ENCODE peak calls at places on chromosome 6, in ten cellular contexts. A is coronary artery, U is thoracic aorta, O is kidney, I is heart right ventricle, G is heart left ventricle, V is Panc1, D is adrenal gland, K is SK-N-SH, P is uterus. B is an unnamed sample.

GRCh38 chr6:84667252-84668213 is 96.9 kb downstream of the TBX18 start:
- DNase-seq in A (no peak), U (no peak), O (no peak), I (no peak), G (no peak), V (no peak), D (no peak), K (no peak), P (no peak), B (no peak)

GRCh38 chr6:109292420-109292819 is 89.8 kb downstream of the CD164 start:
- DNase-seq in A (no peak), U (no peak), O (no peak), I (no peak), G (no peak), V (no peak), D (no peak), K (no peak), P (no peak), B (no peak)

GRCh38 chr6:148857817-148858390 is 111.1 kb downstream of the UST start:
- DNase-seq in A (no peak), U (no peak), O (no peak), I (no peak), G (no peak), V (no peak), D (no peak), K (no peak), P (no peak), B (no peak)

GRCh38 chr6:121499666-121500065 is 64.2 kb downstream of the GJA1 start:
- DNase-seq in A (no peak), U (no peak), O (no peak), I (no peak), G (no peak), V (no peak), D (no peak), K (no peak), P (no peak), B (no peak)

GRCh38 chr6:89281779-89282246 is 33.3 kb downstream of the GABRR2 start:
- DNase-seq in A (no peak), U (no peak), O (no peak), I (no peak), G (no peak), V (no peak), D (peak), K (peak), P (no peak), B (no peak)

GRCh38 chr6:81708306-81708705 is 44.2 kb downstream of the TENT5A start:
- DNase-seq in A (no peak), U (no peak), O (no peak), I (no peak), G (no peak), V (no peak), D (no peak), K (no peak), P (no peak), B (no peak)

GRCh38 chr6:149884215-149884614 is 13.7 kb downstream of the RAET1E start:
- DNase-seq in A (no peak), U (no peak), O (peak), I (no peak), G (no peak), V (no peak), D (peak), K (no peak), P (no peak), B (no peak)

GRCh38 chr6:19906161-19906560 is 69.0 kb downstream of the ID4 start:
- DNase-seq in A (no peak), U (no peak), O (no peak), I (no peak), G (no peak), V (no peak), D (no peak), K (no peak), P (no peak), B (no peak)

GRCh38 chr6:133774356-133774755 is 114.6 kb upstream of the TCF21 start:
- DNase-seq in A (no peak), U (no peak), O (no peak), I (no peak), G (no peak), V (no peak), D (no peak), K (no peak), P (no peak), B (no peak)

GRCh38 chr6:122788663-122789062 is 395 bp upstream of the SMPDL3A start:
- DNase-seq in A (no peak), U (no peak), O (no peak), I (no peak), G (no peak), V (no peak), D (no peak), K (no peak), P (no peak), B (no peak)

DNA sequence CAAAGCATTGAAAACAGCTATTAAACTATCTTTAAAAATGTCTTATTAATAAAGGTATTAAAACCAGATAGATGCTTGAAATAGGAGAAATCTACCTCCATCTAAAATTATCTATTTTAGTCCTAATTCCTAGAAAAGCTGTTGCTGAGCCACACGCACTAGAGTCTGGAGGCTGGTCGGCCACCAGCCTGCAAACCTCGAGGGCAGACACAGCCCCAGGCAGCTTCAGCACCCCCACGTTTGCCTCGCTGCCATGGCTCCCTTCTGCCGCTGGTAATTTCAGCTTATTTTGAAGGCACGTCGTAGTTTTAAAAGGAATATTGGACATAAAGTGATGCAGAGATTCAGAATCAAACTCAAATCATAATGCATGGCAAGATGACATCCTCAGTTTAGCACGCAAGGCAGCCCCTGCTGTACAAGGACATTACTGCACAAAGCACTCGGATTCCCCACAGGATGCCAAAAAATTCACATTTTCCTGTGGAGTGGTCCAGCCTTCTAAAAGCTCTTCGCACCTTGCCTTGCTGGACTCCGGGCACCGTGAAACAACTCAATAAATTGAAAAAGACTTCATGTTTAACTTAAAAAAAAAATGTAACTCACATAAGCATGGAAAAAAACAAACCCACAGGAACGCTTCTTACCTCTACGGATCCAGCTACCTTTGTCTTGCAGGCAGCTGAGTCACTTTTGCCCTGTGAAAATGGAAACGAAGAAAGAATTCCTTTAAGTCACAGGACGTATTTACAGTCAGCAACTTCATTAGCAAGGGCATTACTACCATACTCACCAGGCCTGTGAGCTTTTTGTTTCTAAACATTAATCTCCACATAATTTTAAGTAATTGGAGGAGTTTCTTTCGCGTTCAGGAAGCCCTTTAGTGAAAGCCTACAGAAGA is 143.4 kb upstream of the RPS6KA2 start:
- DNase-seq in A (no peak), U (no peak), O (no peak), I (no peak), G (no peak), V (no peak), D (no peak), K (peak), P (no peak), B (no peak)
- TF ChIP-seq CTCF in A (no peak), U (no peak), O (no peak), I (no peak), G (no peak), V (no peak), D (no peak), K (peak), P (no peak), B (no peak)

DNA sequence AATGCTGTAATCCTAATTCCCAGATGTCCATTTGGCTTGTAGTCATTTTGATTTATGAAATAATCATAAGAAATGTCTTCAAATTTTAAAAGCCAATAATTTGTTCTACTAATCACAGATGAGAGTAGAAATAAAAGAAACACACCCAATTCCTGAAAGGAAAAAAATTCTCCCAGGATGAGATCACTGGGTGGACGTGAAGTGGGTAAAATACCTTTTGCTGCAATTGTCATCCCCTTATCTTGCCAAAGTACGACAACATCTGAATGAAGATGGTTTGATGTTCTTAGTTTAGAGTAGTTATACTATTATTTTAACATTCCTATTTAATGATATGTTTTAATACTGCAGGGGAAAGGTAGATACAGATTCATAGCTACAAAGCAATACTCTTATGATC is 33.7 kb downstream of the MTHFD1L start:
- DNase-seq in A (no peak), U (no peak), O (no peak), I (no peak), G (no peak), V (no peak), D (no peak), K (no peak), P (no peak), B (no peak)
- H3K4me3 ChIP-seq in A (no peak), U (no peak), O (no peak), I (no peak), G (no peak), V (no peak), D (no peak), K (no peak), P (no peak), B (no peak)

DNA sequence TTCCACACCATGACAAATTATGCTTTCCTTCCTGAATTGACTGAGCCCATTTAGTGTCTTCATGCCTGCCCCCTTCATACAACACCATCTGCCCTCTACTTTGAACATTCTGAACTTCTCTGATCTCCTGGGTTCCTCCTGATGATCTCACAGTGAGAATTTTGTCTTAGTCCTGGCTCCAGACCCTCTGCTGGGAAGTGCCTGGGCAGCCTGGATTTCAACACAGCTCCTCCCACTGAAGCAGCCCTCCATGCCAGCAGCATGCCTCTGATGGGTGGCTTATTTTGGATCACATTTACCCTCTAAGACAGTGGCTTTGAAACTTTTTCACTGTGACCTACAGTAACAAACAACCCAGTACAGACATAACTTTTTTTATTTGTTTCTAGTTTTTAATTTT is 41.5 kb downstream of the DSE start:
- DNase-seq in A (no peak), U (no peak), O (no peak), I (no peak), G (no peak), V (no peak), D (no peak), K (no peak), P (no peak), B (no peak)
- H3K27ac ChIP-seq in A (no peak), U (no peak), O (no peak), I (no peak), G (peak), V (no peak), D (no peak), K (peak), P (no peak), B (no peak)

DNA sequence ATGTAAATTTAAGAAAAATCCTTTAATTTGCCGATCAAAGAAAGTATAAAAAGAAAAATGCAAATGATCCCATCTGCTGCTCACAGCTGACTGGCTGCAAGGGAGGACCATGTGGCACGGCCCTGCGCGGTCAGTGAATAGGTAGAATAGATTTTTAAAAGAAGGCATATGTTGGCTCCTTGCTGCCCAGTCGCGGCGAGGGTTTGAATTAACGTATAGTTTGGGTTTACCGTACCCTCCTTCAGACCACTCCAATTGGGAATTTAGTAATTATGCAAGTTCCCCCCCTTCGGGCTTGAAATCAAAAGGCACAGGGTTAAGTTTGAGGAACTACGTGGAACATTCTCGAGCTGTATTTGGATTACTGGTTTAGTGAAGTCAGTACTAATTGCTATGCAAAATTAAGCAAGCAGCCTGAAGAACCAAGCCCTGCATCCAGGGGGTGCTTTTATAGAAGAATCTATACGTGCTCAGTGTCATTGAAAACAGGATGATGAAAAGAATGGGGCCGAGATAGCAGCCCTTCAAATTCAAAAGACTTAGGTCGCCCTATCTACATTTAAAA is 1.1 kb upstream of the BEND3 start:
- DNase-seq in A (no peak), U (no peak), O (no peak), I (no peak), G (no peak), V (no peak), D (peak), K (peak), P (no peak), B (no peak)
- TF ChIP-seq CTCF in A (no peak), U (no peak), O (no peak), I (no peak), G (no peak), V (no peak), D (no peak), K (peak), P (no peak), B (no peak)

GRCh38 chr6:20998748-20999448 is 464.6 kb downstream of the CDKAL1 start:
- DNase-seq in A (no peak), U (no peak), O (no peak), I (no peak), G (no peak), V (no peak), D (no peak), K (no peak), P (no peak), B (no peak)
- H3K4me3 ChIP-seq in A (no peak), U (no peak), O (no peak), I (no peak), G (no peak), V (no peak), D (no peak), K (no peak), P (no peak), B (no peak)

GRCh38 chr6:26121141-26122004 is 34.1 kb downstream of the HFE start:
- DNase-seq in A (no peak), U (no peak), O (no peak), I (no peak), G (no peak), V (no peak), D (no peak), K (no peak), P (no peak), B (no peak)

GRCh38 chr6:26120807-26121140 is 33.5 kb downstream of the HFE start:
- DNase-seq in A (no peak), U (no peak), O (no peak), I (no peak), G (no peak), V (no peak), D (no peak), K (no peak), P (no peak), B (no peak)

GRCh38 chr6:26122793-26123674 is 35.8 kb downstream of the HFE start:
- DNase-seq in A (peak), U (peak), O (peak), I (peak), G (peak), V (peak), D (peak), K (peak), P (peak), B (peak)

GRCh38 chr6:26122402-26122792 is 35.2 kb downstream of the HFE start:
- DNase-seq in A (no peak), U (no peak), O (no peak), I (no peak), G (no peak), V (no peak), D (peak), K (no peak), P (no peak), B (no peak)

DNA sequence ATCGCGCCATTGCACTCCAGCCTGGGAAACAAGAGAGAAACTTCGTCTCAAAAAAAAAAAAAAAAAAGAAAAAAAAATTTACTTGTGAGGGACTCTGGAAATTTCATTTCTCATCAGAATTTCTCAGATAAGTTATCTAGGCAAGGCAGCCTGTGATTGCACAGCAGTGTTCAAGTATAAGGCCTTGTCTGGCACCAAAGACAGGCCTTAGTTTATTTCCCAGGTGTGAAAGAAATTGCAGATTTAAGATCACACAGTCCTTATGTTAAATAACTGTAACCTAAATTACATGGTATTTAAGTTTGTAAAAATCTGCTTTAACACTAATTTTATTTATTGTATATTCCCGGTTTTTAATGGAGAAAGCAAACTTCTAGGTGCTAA is 34.8 kb downstream of the HFE start:
- DNase-seq in A (no peak), U (no peak), O (no peak), I (no peak), G (no peak), V (no peak), D (no peak), K (no peak), P (no peak), B (no peak)
- H3K27ac ChIP-seq in A (peak), U (peak), O (peak), I (peak), G (peak), V (peak), D (peak), K (peak), P (peak), B (peak)

GRCh38 chr6:41201784-41202181 is 834 bp upstream of the TREML2 start:
- DNase-seq in A (no peak), U (no peak), O (no peak), I (no peak), G (no peak), V (no peak), D (no peak), K (no peak), P (no peak), B (no peak)

GRCh38 chr6:41200296-41200900 is 551 bp downstream of the TREML2 start:
- DNase-seq in A (no peak), U (no peak), O (no peak), I (no peak), G (no peak), V (no peak), D (peak), K (no peak), P (no peak), B (no peak)

GRCh38 chr6:41200901-41201783 is at the start of gene TREML2:
- DNase-seq in A (no peak), U (no peak), O (no peak), I (no peak), G (no peak), V (no peak), D (no peak), K (no peak), P (no peak), B (no peak)

GRCh38 chr6:41208439-41209106 is 7.6 kb upstream of the TREML2 start:
- DNase-seq in A (no peak), U (no peak), O (no peak), I (no peak), G (no peak), V (no peak), D (no peak), K (no peak), P (no peak), B (no peak)

DNA sequence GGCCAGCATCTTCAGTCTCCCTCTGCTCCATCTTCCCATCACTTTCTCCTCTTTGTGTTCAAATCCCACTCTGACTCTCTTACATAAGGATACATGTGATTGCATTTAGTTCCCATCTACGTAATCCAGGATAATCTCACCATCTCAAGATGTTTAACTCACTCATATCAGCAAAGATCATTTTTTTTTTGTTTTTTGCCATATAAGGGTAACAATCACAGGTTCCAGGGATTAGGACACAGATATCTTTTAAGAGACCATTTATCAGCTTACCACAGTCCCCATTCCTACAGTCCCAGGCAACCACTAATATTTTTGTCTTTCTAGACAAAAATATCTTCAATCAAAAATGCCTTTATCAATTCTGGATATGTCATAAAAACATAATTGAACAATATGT is 3.2 kb upstream of the TREML2 start:
- DNase-seq in A (no peak), U (no peak), O (no peak), I (no peak), G (no peak), V (no peak), D (no peak), K (no peak), P (no peak), B (no peak)
- TF ChIP-seq CTCF in A (no peak), U (no peak), O (no peak), I (no peak), G (no peak), V (no peak), D (no peak), K (no peak), P (no peak), B (no peak)